ENCODE peak calls at places on chromosomes 1 and 21, in four cellular contexts. N is WTC11; L is Karpas-422; G is activated T-helper 2 cell treated with anti-CD3 and anti-CD28 coated beads, Interferon-gamma antibody, Interleukin-2, Interleukin-4, amounts not matched to agents 10 μg/mL and 5 μg/mL and 100 μg/mL, durations not matched to agents 14 hours and 24 hours and 36 hours. P is an unnamed sample.
A peak's percentile ranks its signal among the peaks of the same experiment; 100 is the strongest.

GRCh38 chr1:192489046-192489445 is 86.5 kb upstream of the RGS1 start:
- DNase-seq in N (no peak), L (no peak), G (no peak), P (no peak)

GRCh38 chr1:153805929-153806750 is 30.9 kb downstream of the SLC27A3 start:
- DNase-seq in N (no peak), L (no peak), G (no peak), P (no peak)

GRCh38 chr1:10960954-10961833 is 51.3 kb upstream of the TARDBP start:
- DNase-seq in N (peak; percentile 97), L (peak; percentile 94), G (peak; percentile 69), P (peak; percentile 96)

GRCh38 chr1:243793298-243793697 is 56.7 kb downstream of the AKT3 start:
- DNase-seq in N (no peak), L (no peak), G (no peak), P (no peak)

GRCh38 chr1:169590932-169591331 is 4.7 kb upstream of the F5 start:
- DNase-seq in N (no peak), L (no peak), G (no peak), P (no peak)

GRCh38 chr1:109928591-109929111 is 18.0 kb downstream of the CSF1 start:
- DNase-seq in N (no peak), L (no peak), G (no peak), P (no peak)

GRCh38 chr1:147078606-147079399 is 93.5 kb downstream of the PRKAB2 start:
- DNase-seq in N (no peak), L (no peak), G (no peak), P (peak; percentile 16)

GRCh38 chr1:167762061-167762746 is 40.4 kb downstream of the MPZL1 start:
- DNase-seq in N (no peak), L (no peak), G (no peak), P (no peak)

GRCh38 chr21:29349702-29350101 is 51.0 kb downstream of the BACH1 start:
- DNase-seq in N (no peak), L (no peak), G (no peak), P (no peak)

GRCh38 chr1:114509596-114510234 is 1.3 kb downstream of the TRIM33 start:
- DNase-seq in N (no peak), L (peak; percentile 71), G (no peak), P (no peak)

GRCh38 chr1:111275079-111275478 is 15.6 kb upstream of the CHIA start:
- DNase-seq in N (no peak), L (no peak), G (no peak), P (no peak)

GRCh38 chr1:100924212-100924611 is 28.3 kb downstream of the SLC30A7 start:
- DNase-seq in N (no peak), L (no peak), G (no peak), P (no peak)

GRCh38 chr1:48649880-48650279 is 126.8 kb downstream of the BEND5 start:
- DNase-seq in N (no peak), L (no peak), G (no peak), P (no peak)

GRCh38 chr1:169443923-169444322 is 16.6 kb upstream of the CCDC181 start:
- DNase-seq in N (no peak), L (no peak), G (no peak), P (no peak)

GRCh38 chr1:161869291-161869690 is 103.2 kb downstream of the ATF6 start:
- DNase-seq in N (no peak), L (no peak), G (no peak), P (no peak)

GRCh38 chr1:240714893-240715292 is 102.9 kb upstream of the GREM2 start:
- DNase-seq in N (no peak), L (no peak), G (no peak), P (no peak)

GRCh38 chr1:61299468-61299867 is 217.1 kb downstream of the NFIA start:
- DNase-seq in N (no peak), L (no peak), G (no peak), P (no peak)

GRCh38 chr1:40980453-40981121 is 1.1 kb downstream of the CTPS1 start:
- DNase-seq in N (peak; percentile 25), L (peak; percentile 76), G (peak; percentile 48), P (no peak)

GRCh38 chr1:1630965-1631792 is 794 bp upstream of the MMP23B start:
- DNase-seq in N (peak; percentile 55), L (no peak), G (no peak), P (peak; percentile 48)

GRCh38 chr1:7454895-7455784 is 316.0 kb upstream of the VAMP3 start:
- DNase-seq in N (no peak), L (no peak), G (no peak), P (no peak)

GRCh38 chr1:61618755-61619154 is 106.2 kb downstream of the TM2D1 start:
- DNase-seq in N (no peak), L (peak; percentile 20), G (no peak), P (no peak)

GRCh38 chr1:64000021-64000420 is 203.4 kb upstream of the UBE2U start:
- DNase-seq in N (no peak), L (no peak), G (no peak), P (no peak)

GRCh38 chr1:206705187-206705586 is 20.5 kb downstream of the MAPKAPK2 start:
- DNase-seq in N (no peak), L (no peak), G (no peak), P (no peak)

GRCh38 chr21:44569861-44570517 is 3.5 kb upstream of the KRTAP10-4 start:
- DNase-seq in N (no peak), L (no peak), G (no peak), P (no peak)

GRCh38 chr1:40638097-40639036 is 27.1 kb downstream of the RIMS3 start:
- DNase-seq in N (no peak), L (no peak), G (no peak), P (no peak)

GRCh38 chr1:85374160-85374559 is 90.8 kb downstream of the DDAH1 start:
- DNase-seq in N (no peak), L (no peak), G (no peak), P (no peak)

GRCh38 chr1:16248603-16249534 is 11.9 kb upstream of the CPLANE2 start:
- DNase-seq in N (no peak), L (no peak), G (no peak), P (no peak)

GRCh38 chr1:10082785-10083479 is 50.2 kb downstream of the UBE4B start:
- DNase-seq in N (no peak), L (no peak), G (no peak), P (no peak)